ENCODE peak calls at places on chromosomes 6 and 20, in four cellular contexts. L is SK-N-SH; E is psoas muscle; N is CD8-positive, alpha-beta memory T cell. B is an unnamed sample. For H3K9me3, the result is how much of the 10 kb centered on the place peaks cover.

GRCh38 chr6:153941768-153942167 is 97.3 kb upstream of the OPRM1 start:
- DNase-seq in L (no peak), E (no peak), N (no peak), B (no peak)

GRCh38 chr20:33688938-33689424 is 2.8 kb upstream of the E2F1 start:
- DNase-seq in L (no peak), E (no peak), N (no peak), B (no peak)

GRCh38 chr6:78436335-78436734 is 431.0 kb upstream of the IRAK1BP1 start:
- DNase-seq in L (no peak), E (no peak), N (no peak), B (no peak)

GRCh38 chr20:58019027-58019849 is 209.2 kb downstream of the ANKRD60 start:
- DNase-seq in L (no peak), E (no peak), N (no peak), B (no peak)

GRCh38 chr20:10079964-10080363 is 45.2 kb downstream of the ANKEF1 start:
- DNase-seq in L (no peak), E (no peak), N (no peak), B (no peak)

GRCh38 chr6:29665942-29666825 is 9.3 kb downstream of the MOG start:
- DNase-seq in L (no peak), E (no peak), N (no peak), B (no peak)

GRCh38 chr20:21520702-21521595 is 7.1 kb upstream of the NKX2-2 start:
- DNase-seq in L (peak), E (no peak), N (no peak), B (no peak)

GRCh38 chr6:53961679-53962370 is 149.4 kb upstream of the MLIP start:
- DNase-seq in L (no peak), E (no peak), N (no peak), B (no peak)

GRCh38 chr6:40947876-40948514 is 91.0 kb downstream of the UNC5CL start:
- DNase-seq in L (no peak), E (no peak), N (no peak), B (no peak)

GRCh38 chr6:118249680-118250079 is 298.4 kb upstream of the PLN start:
- DNase-seq in L (no peak), E (no peak), N (no peak), B (no peak)

GRCh38 chr6:55734256-55734655 is 141.1 kb downstream of the BMP5 start:
- DNase-seq in L (no peak), E (no peak), N (no peak), B (no peak)

DNA sequence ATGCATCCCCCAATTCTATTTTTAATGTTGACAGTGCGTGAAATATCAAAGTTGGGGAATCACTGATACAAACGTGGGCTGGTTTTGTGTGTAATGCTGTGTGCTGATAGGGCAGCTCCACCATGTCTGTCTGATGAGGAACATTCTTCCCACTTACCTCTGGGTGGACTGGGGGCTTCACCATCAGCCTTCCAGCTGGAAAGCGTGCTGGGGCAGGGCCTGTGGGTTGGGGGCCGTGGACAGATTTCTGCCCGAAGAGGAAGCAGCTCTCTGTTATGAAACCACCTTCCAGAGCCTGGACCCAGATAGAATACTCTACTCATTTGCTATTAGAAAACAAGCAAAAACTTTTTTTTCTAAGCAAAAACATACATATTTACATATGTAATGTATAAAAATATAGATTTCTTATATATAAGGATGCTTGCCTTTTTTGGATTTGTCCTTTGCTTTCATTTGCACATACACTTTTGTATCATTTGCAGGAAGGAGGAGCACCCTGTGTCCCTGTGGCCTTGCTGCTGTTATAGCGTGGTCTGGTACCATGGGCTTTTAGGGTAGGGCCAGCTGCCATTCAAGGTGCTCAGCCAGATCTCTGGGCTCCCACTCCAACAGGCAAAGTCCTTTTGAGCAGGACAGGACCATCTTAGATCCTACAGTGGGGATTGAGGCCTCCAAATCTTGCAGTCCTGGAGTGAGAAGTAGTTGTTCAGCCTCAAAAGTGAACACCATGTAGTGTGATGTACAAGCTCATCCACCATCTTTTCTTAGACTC is 48.1 kb downstream of the DUSP22 start:
- DNase-seq in L (no peak), E (peak), N (no peak), B (no peak)
- H3K9me3 ChIP-seq in L (under half), E (under half), N (under half), B (under half)

DNA sequence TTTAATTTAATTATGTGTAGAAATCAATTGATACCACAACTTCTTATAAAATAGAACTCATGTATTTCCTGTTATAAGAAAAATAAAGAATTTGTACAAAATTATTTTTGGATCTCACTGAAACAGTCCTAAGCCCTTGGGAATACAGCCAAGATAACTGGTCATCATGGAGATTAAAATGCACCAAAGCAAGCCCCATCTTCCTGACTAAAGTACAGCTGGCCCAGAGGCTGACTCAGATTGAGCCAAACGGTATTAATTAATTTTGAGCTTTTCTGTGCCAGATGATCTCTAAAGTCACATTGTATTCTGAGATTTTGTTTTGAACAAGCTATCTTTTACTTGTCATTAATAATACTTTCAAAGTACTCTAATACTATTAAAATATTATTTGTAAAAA is 978.5 kb downstream of the TBC1D32 start:
- DNase-seq in L (peak), E (no peak), N (no peak), B (no peak)
- H3K27ac ChIP-seq in L (peak), E (no peak), N (no peak), B (no peak)

GRCh38 chr6:164273491-164273890 is 859.0 kb downstream of the QKI start:
- DNase-seq in L (no peak), E (no peak), N (no peak), B (no peak)
- H3K9me3 ChIP-seq in L (under half), E (under half), N (under half), B (under half)

GRCh38 chr6:11608600-11609323 is 71.2 kb downstream of the TMEM170B start:
- DNase-seq in L (no peak), E (no peak), N (no peak), B (no peak)
- H3K27ac ChIP-seq in L (no peak), E (peak), N (no peak), B (no peak)

GRCh38 chr6:169983651-169984050 is 232.2 kb downstream of the ERMARD start:
- DNase-seq in L (no peak), E (peak), N (no peak), B (no peak)

GRCh38 chr6:169981051-169981450 is 229.6 kb downstream of the ERMARD start:
- DNase-seq in L (no peak), E (no peak), N (no peak), B (no peak)

GRCh38 chr6:169981568-169981967 is 230.1 kb downstream of the ERMARD start:
- DNase-seq in L (no peak), E (no peak), N (no peak), B (no peak)

GRCh38 chr6:169982461-169983386 is 231.3 kb downstream of the ERMARD start:
- DNase-seq in L (no peak), E (peak), N (no peak), B (no peak)

GRCh38 chr6:169981969-169982368 is 230.5 kb downstream of the ERMARD start:
- DNase-seq in L (no peak), E (no peak), N (no peak), B (no peak)
- H3K9me3 ChIP-seq in L (under half), E (under half), N (under half), B (under half)

DNA sequence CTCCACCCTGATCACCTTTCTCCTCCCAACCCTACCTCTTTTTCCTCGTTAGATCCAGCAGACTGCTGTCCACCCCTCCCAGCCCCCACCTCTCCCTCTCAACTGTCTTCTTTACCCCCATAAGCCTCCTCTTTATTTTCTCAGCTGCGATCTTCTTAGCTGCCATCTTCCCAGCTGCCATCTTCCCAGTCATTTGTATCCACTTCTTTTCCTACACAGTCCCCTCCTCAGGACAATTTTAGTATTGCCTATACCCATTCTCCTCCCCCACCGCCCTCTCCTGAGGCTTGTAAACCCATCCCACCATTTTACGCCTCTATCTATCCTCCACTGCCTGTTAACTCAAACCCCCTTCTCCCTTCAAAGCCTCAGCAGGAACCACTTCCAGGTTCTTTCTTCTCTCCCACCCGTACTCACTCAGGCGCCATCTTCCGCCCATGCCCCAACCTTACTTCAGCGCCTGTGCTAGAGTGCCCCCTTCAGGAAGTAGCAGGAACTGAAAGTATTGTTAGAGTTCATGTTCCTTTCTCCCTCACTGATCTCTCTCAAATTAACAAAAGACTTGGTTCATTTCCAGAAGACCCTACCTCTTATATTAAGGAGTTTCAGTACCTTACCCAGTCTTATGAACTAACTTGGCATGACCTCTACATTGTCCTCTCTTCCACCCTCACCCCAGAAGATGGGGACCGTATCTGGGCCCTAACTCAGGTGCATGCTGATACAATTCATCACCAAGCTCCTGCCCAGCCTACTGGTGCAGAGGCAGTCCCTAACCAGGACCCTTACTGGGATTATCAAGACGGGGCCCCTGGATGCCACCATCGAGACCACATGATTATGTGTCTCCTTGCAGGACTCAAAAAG is 236.0 kb downstream of the ADGRG6 start:
- DNase-seq in L (no peak), E (no peak), N (no peak), B (peak)
- H3K27ac ChIP-seq in L (no peak), E (no peak), N (no peak), B (no peak)